ENCODE peak calls at places on chromosomes 1 and 21, in nine cellular contexts. C, Z, Y, B, N, D, V, Q and O are unnamed samples.

GRCh38 chr1:205018381-205018780 is 24.6 kb upstream of the CNTN2 start:
- DNase-seq in C (no peak), Z (no peak), Y (no peak), B (no peak), N (no peak), D (no peak), V (no peak), Q (no peak), O (no peak)

GRCh38 chr1:22806584-22806983 is 95.9 kb downstream of the EPHB2 start:
- DNase-seq in C (no peak), Z (no peak), Y (no peak), B (no peak), N (no peak), D (no peak), V (peak), Q (no peak), O (no peak)

GRCh38 chr1:219427400-219427799 is 185.5 kb downstream of the ZC3H11B start:
- DNase-seq in C (no peak), Z (no peak), Y (no peak), B (no peak), N (no peak), D (no peak), V (no peak), Q (no peak), O (no peak)

GRCh38 chr21:41983229-41983628 is 26.9 kb downstream of the ZBTB21 start:
- DNase-seq in C (no peak), Z (no peak), Y (no peak), B (no peak), N (no peak), D (no peak), V (no peak), Q (no peak), O (no peak)

GRCh38 chr1:72564749-72565148 is 282.4 kb upstream of the NEGR1 start:
- DNase-seq in C (no peak), Z (no peak), Y (no peak), B (no peak), N (no peak), D (no peak), V (no peak), Q (no peak), O (no peak)

GRCh38 chr1:155715777-155716176 is 26.9 kb downstream of the DAP3 start:
- DNase-seq in C (no peak), Z (no peak), Y (no peak), B (no peak), N (no peak), D (no peak), V (no peak), Q (no peak), O (no peak)

GRCh38 chr1:235299514-235299858 is 28.5 kb downstream of the ARID4B start:
- DNase-seq in C (no peak), Z (no peak), Y (no peak), B (no peak), N (no peak), D (no peak), V (no peak), Q (no peak), O (no peak)

GRCh38 chr1:183416850-183417690 is 1.1 kb downstream of the NMNAT2 start:
- DNase-seq in C (peak), Z (peak), Y (peak), B (no peak), N (no peak), D (peak), V (peak), Q (peak), O (peak)

GRCh38 chr1:219505886-219506285 is 107.0 kb downstream of the ZC3H11B start:
- DNase-seq in C (peak), Z (no peak), Y (no peak), B (no peak), N (peak), D (no peak), V (no peak), Q (no peak), O (no peak)

GRCh38 chr1:68904472-68904871 is 407.6 kb upstream of the DEPDC1 start:
- DNase-seq in C (peak), Z (no peak), Y (no peak), B (no peak), N (no peak), D (no peak), V (no peak), Q (no peak), O (no peak)

GRCh38 chr21:41980561-41980960 is 26.7 kb upstream of the C2CD2 start:
- DNase-seq in C (no peak), Z (peak), Y (no peak), B (no peak), N (no peak), D (no peak), V (no peak), Q (no peak), O (no peak)

GRCh38 chr1:160547371-160547901 is 24.4 kb upstream of the SLAMF6 start:
- DNase-seq in C (no peak), Z (no peak), Y (no peak), B (no peak), N (no peak), D (no peak), V (no peak), Q (no peak), O (no peak)

GRCh38 chr1:45008516-45008915 is 2.6 kb downstream of the HECTD3 start:
- DNase-seq in C (no peak), Z (no peak), Y (no peak), B (no peak), N (no peak), D (no peak), V (no peak), Q (no peak), O (no peak)

GRCh38 chr1:12591267-12591938 is 26.6 kb downstream of the DHRS3 start:
- DNase-seq in C (no peak), Z (peak), Y (no peak), B (no peak), N (no peak), D (no peak), V (no peak), Q (no peak), O (no peak)

GRCh38 chr21:35585878-35586277 is 474.4 kb downstream of the SETD4 start:
- DNase-seq in C (no peak), Z (no peak), Y (no peak), B (no peak), N (no peak), D (no peak), V (no peak), Q (no peak), O (no peak)

GRCh38 chr1:202811296-202812175 is 782 bp downstream of the PCAT6 start:
- DNase-seq in C (no peak), Z (peak), Y (peak), B (peak), N (no peak), D (no peak), V (no peak), Q (peak), O (no peak)

GRCh38 chr1:51410568-51411460 is 80.5 kb upstream of the TTC39A start:
- DNase-seq in C (peak), Z (no peak), Y (no peak), B (no peak), N (no peak), D (no peak), V (no peak), Q (no peak), O (no peak)

GRCh38 chr1:91830242-91831131 is 55.5 kb downstream of the TGFBR3 start:
- DNase-seq in C (peak), Z (peak), Y (no peak), B (no peak), N (peak), D (no peak), V (no peak), Q (peak), O (no peak)

GRCh38 chr1:147497826-147498225 is 43.5 kb upstream of the BCL9 start:
- DNase-seq in C (no peak), Z (no peak), Y (no peak), B (no peak), N (no peak), D (no peak), V (no peak), Q (no peak), O (no peak)

GRCh38 chr21:42317341-42317741 is 2.1 kb upstream of the TFF3 start:
- DNase-seq in C (no peak), Z (no peak), Y (no peak), B (no peak), N (no peak), D (no peak), V (no peak), Q (no peak), O (no peak)

GRCh38 chr1:228082975-228083870 is 715 bp downstream of the ARF1 start:
- DNase-seq in C (peak), Z (peak), Y (peak), B (no peak), N (no peak), D (no peak), V (no peak), Q (peak), O (no peak)

GRCh38 chr1:207264663-207265270 is 56.7 kb upstream of the CD55 start:
- DNase-seq in C (no peak), Z (no peak), Y (no peak), B (no peak), N (no peak), D (no peak), V (no peak), Q (no peak), O (no peak)

GRCh38 chr1:245160976-245161375 is 6.2 kb downstream of the KIF26B start:
- DNase-seq in C (no peak), Z (no peak), Y (no peak), B (no peak), N (no peak), D (no peak), V (no peak), Q (no peak), O (no peak)

GRCh38 chr1:112522621-112523020 is 13.9 kb downstream of the WNT2B start:
- DNase-seq in C (peak), Z (no peak), Y (no peak), B (no peak), N (peak), D (no peak), V (no peak), Q (no peak), O (no peak)

GRCh38 chr1:152479792-152480595 is 30.6 kb upstream of the LCE5A start:
- DNase-seq in C (peak), Z (no peak), Y (peak), B (peak), N (no peak), D (no peak), V (no peak), Q (peak), O (no peak)

GRCh38 chr1:93874025-93874651 is 4.9 kb downstream of the DNTTIP2 start:
- DNase-seq in C (peak), Z (no peak), Y (peak), B (no peak), N (peak), D (no peak), V (no peak), Q (no peak), O (peak)

GRCh38 chr1:43366179-43366578 is 1.6 kb downstream of the ELOVL1 start:
- DNase-seq in C (no peak), Z (peak), Y (no peak), B (no peak), N (no peak), D (no peak), V (no peak), Q (peak), O (no peak)

GRCh38 chr1:108200627-108201106 is 524 bp upstream of the SLC25A24 start:
- DNase-seq in C (peak), Z (no peak), Y (peak), B (peak), N (peak), D (no peak), V (no peak), Q (peak), O (peak)